ENCODE peak calls at places on chromosomes 11 and 22, in ten cellular contexts. T is IMR-90, G is K562, N is bronchial epithelial cell, L is fibroblast of the aortic adventitia, H is pancreas, U is endothelial cell, W is left lung, R is HepG2, C is foreskin fibroblast. Q is an unnamed sample.

GRCh38 chr22:32546480-32546879 is 71.9 kb downstream of the FBXO7 start:
- DNase-seq in T (no peak), G (no peak), N (peak; percentile 69), L (no peak), H (no peak), U (no peak), W (no peak), R (no peak), C (no peak), Q (no peak)

GRCh38 chr11:123188508-123189165 is 6.4 kb downstream of the CLMP start:
- DNase-seq in T (peak; percentile 99), G (no peak), N (peak; percentile 48), L (peak; percentile 88), H (no peak), U (no peak), W (no peak), R (no peak), C (peak; percentile 94), Q (no peak)

GRCh38 chr11:74739546-74740270 is 8.5 kb upstream of the CHRDL2 start:
- DNase-seq in T (peak; percentile 73), G (peak; percentile 80), N (peak; percentile 49), L (peak; percentile 75), H (peak; percentile 48), U (peak; percentile 55), W (no peak), R (peak; percentile 69), C (peak; percentile 89), Q (no peak)

GRCh38 chr11:5369793-5370192 is 13.8 kb upstream of the OR51M1 start:
- DNase-seq in T (peak; percentile 90), G (no peak), N (peak; percentile 18), L (peak; percentile 77), H (no peak), U (peak; percentile 26), W (no peak), R (no peak), C (peak; percentile 87), Q (no peak)

GRCh38 chr11:128581908-128582307 is 5.5 kb downstream of the ETS1 start:
- DNase-seq in T (no peak), G (no peak), N (no peak), L (peak; percentile 30), H (no peak), U (no peak), W (no peak), R (no peak), C (peak; percentile 14), Q (no peak)

GRCh38 chr11:95148938-95149337 is 59.3 kb downstream of the ENDOD1 start:
- DNase-seq in T (no peak), G (peak; percentile 16), N (no peak), L (no peak), H (no peak), U (no peak), W (no peak), R (no peak), C (no peak), Q (no peak)

GRCh38 chr11:69114362-69114761 is 41.4 kb upstream of the SMIM38 start:
- DNase-seq in T (no peak), G (no peak), N (no peak), L (no peak), H (no peak), U (no peak), W (no peak), R (no peak), C (no peak), Q (no peak)

GRCh38 chr11:59403546-59403945 is 22.7 kb downstream of the OR5A2 start:
- DNase-seq in T (no peak), G (no peak), N (no peak), L (no peak), H (no peak), U (no peak), W (no peak), R (no peak), C (no peak), Q (no peak)

GRCh38 chr22:49649166-49649565 is 178.5 kb downstream of the BRD1 start:
- DNase-seq in T (no peak), G (no peak), N (no peak), L (no peak), H (peak; percentile 5), U (no peak), W (no peak), R (no peak), C (no peak), Q (no peak)

GRCh38 chr11:128525411-128526243 is 61.7 kb downstream of the ETS1 start:
- DNase-seq in T (peak; percentile 74), G (no peak), N (peak; percentile 67), L (peak; percentile 61), H (no peak), U (no peak), W (no peak), R (no peak), C (peak; percentile 55), Q (no peak)

GRCh38 chr22:48488611-48489456 is 1338.8 kb downstream of the BRD1 start:
- DNase-seq in T (no peak), G (no peak), N (no peak), L (no peak), H (no peak), U (peak; percentile 41), W (no peak), R (no peak), C (no peak), Q (no peak)

GRCh38 chr11:66652651-66653050 is 14.1 kb downstream of the RBM4 start:
- DNase-seq in T (no peak), G (no peak), N (no peak), L (no peak), H (no peak), U (no peak), W (no peak), R (no peak), C (no peak), Q (no peak)

GRCh38 chr11:7597620-7598019 is 75.7 kb downstream of the CYB5R2 start:
- DNase-seq in T (no peak), G (no peak), N (peak; percentile 89), L (no peak), H (peak; percentile 59), U (no peak), W (peak; percentile 68), R (no peak), C (no peak), Q (no peak)
- TF ChIP-seq CTCF in T (no peak), G (no peak), N (no peak), L (no peak), H (no peak), U (no peak), W (no peak), R (no peak), C (no peak), Q (no peak)

DNA sequence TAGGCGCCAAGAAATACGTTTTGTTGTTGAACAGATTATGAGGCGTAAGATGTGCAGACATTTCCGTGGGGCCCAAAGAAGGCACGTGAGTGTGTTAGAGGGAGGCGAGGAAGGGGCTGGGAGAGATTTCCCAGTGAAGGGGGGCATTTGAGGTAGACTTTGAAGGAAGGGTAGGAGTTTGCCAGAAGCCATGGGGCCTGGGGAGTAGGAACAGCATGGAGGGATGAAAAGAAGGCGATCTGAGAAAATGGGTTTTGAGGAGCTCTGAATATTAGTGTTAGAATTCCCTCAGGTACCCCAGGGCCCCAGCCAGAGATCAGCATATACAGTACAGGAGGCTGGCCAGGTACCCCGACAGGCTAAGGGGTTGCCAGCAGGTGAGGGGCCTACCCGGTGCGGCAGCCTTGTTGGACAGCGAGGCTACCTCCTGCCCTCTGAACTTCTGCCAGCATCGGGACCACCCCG is 414 bp upstream of the MIEF1 start:
- DNase-seq in T (no peak), G (no peak), N (no peak), L (no peak), H (no peak), U (no peak), W (no peak), R (no peak), C (no peak), Q (no peak)
- TF ChIP-seq CTCF in T (no peak), G (no peak), N (no peak), L (no peak), H (no peak), U (no peak), W (no peak), R (no peak), C (no peak), Q (no peak)

GRCh38 chr11:64235427-64236161 is 1.2 kb downstream of the VEGFB start:
- DNase-seq in T (no peak), G (no peak), N (no peak), L (no peak), H (peak; percentile 75), U (no peak), W (no peak), R (no peak), C (no peak), Q (no peak)

GRCh38 chr11:64237484-64237951 is 3.1 kb downstream of the VEGFB start:
- DNase-seq in T (no peak), G (no peak), N (peak; percentile 81), L (no peak), H (peak; percentile 98), U (no peak), W (peak; percentile 82), R (peak; percentile 87), C (no peak), Q (no peak)

GRCh38 chr11:64233913-64234839 is at the start of gene VEGFB:
- DNase-seq in T (peak; percentile 26), G (peak; percentile 85), N (no peak), L (peak; percentile 27), H (peak; percentile 88), U (no peak), W (peak; percentile 84), R (no peak), C (peak; percentile 82), Q (no peak)

GRCh38 chr11:64232182-64233018 is 2.0 kb upstream of the VEGFB start:
- DNase-seq in T (no peak), G (no peak), N (no peak), L (no peak), H (peak; percentile 46), U (no peak), W (no peak), R (no peak), C (no peak), Q (no peak)

GRCh38 chr11:64234840-64235379 is 526 bp downstream of the VEGFB start:
- DNase-seq in T (no peak), G (peak; percentile 51), N (no peak), L (no peak), H (peak; percentile 79), U (no peak), W (no peak), R (no peak), C (peak; percentile 67), Q (no peak)
- TF ChIP-seq CTCF in T (peak; percentile 26), G (no peak), N (no peak), L (no peak), H (no peak), U (no peak), W (no peak), R (peak; percentile 22), C (no peak), Q (no peak)

DNA sequence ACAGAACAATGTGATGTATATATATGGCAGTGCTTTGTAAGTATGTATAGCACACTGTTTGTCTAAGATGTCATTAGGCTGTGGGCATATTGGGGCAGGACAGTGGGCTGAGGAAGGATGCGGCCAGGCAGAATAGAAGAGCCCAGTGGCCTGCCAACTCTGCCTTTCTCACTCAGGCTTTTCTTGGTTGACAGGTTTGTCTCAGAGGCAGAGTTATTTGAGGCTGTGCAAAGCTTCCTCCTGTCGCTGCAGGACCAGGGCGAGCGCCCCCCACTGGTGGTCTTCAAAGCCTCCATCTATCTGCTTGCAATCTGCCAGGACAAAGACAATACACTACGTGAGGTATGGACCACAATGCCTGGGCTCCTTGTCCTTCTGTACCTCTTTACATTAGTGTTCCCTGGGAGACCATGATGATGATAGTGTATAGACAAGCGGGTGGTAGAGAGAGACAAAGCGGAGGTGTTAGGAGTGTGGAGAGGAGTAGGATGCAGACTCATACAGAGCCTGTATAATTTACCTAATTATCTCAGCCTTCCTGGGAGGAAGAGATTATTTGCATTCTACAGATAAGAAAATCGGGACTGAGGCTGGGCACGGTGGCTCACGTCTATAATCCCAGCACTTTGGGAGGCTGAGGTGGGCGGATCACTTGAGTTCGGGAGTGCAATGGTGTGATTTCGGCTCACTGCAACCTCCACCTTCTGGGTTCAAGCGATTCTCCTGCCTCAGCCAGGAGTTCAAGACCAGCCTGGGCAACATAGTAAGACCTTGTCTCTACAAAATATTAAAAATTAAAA is 37.3 kb upstream of the CCDC134 start:
- DNase-seq in T (no peak), G (peak; percentile 35), N (peak; percentile 87), L (no peak), H (no peak), U (peak; percentile 79), W (no peak), R (peak; percentile 39), C (no peak), Q (no peak)
- TF ChIP-seq CTCF in T (peak; percentile 18), G (peak; percentile 58), N (peak; percentile 76), L (no peak), H (no peak), U (peak; percentile 58), W (no peak), R (peak; percentile 59), C (peak; percentile 21), Q (no peak)